ENCODE peak calls at places on chromosomes 16 and 17, in six cellular contexts. K is cardiac muscle cell, T is neural progenitor cell, V is IMR-90, W is vagina, R is brain microvascular endothelial cell. J is an unnamed sample.

GRCh38 chr16:787978-788398 is at the start of gene RPUSD1:
- DNase-seq in W (no peak), T (no peak), K (no peak), V (no peak), R (no peak), J (no peak)

GRCh38 chr17:76384222-76384986 is at the start of gene SPHK1:
- DNase-seq in V (peak), R (peak), T (peak), W (no peak), K (peak), J (no peak)

GRCh38 chr16:77223184-77223583 is 24.0 kb downstream of the SYCE1L start:
- DNase-seq in V (no peak), T (peak), W (no peak), R (no peak), K (no peak), J (no peak)

GRCh38 chr17:2704031-2704889 is 7.3 kb downstream of the CLUH start:
- DNase-seq in K (no peak), W (no peak), V (no peak), R (no peak), T (no peak), J (no peak)

GRCh38 chr17:36703860-36704266 is 102.5 kb downstream of the MRM1 start:
- DNase-seq in T (peak), W (no peak), R (peak), K (peak), V (peak), J (no peak)

GRCh38 chr17:27078296-27078695 is 215.6 kb upstream of the WSB1 start:
- DNase-seq in T (no peak), W (no peak), R (no peak), V (no peak), K (no peak), J (no peak)

GRCh38 chr16:79707867-79708266 is 107.3 kb upstream of the MAF start:
- DNase-seq in R (peak), T (no peak), W (no peak), K (peak), V (no peak), J (no peak)

GRCh38 chr16:407253-407652 is 5.6 kb downstream of the DECR2 start:
- DNase-seq in K (no peak), T (no peak), W (no peak), V (no peak), R (no peak), J (no peak)

GRCh38 chr17:35132099-35132498 is 10.0 kb downstream of the NLE1 start:
- DNase-seq in V (no peak), T (no peak), W (no peak), R (no peak), K (no peak), J (no peak)

GRCh38 chr16:30075503-30076275 is at the start of gene PPP4C:
- DNase-seq in V (peak), T (peak), R (peak), K (peak), W (no peak), J (peak)

GRCh38 chr17:55446581-55447205 is 25.1 kb upstream of the MMD start:
- DNase-seq in K (no peak), R (no peak), V (no peak), T (no peak), W (no peak), J (no peak)

GRCh38 chr17:7560172-7561027 is 1.3 kb upstream of the SENP3 start:
- DNase-seq in V (peak), W (no peak), K (peak), T (peak), R (peak), J (no peak)

GRCh38 chr16:84699147-84699711 is 571 bp upstream of the USP10 start:
- DNase-seq in R (no peak), T (no peak), V (no peak), W (no peak), K (no peak), J (no peak)

GRCh38 chr17:45374501-45374900 is 57.7 kb upstream of the MAP3K14 start:
- DNase-seq in K (no peak), T (no peak), V (peak), R (no peak), W (no peak), J (no peak)

GRCh38 chr17:20774472-20775135 is 195.1 kb downstream of the CDRT15L2 start:
- DNase-seq in R (no peak), T (no peak), K (no peak), W (no peak), V (no peak), J (no peak)

GRCh38 chr16:86401119-86401518 is 109.2 kb upstream of the FOXF1 start:
- DNase-seq in V (no peak), K (no peak), R (no peak), T (no peak), W (no peak), J (no peak)

GRCh38 chr17:72525225-72525988 is 404.6 kb downstream of the SOX9 start:
- DNase-seq in W (no peak), V (no peak), K (no peak), R (no peak), T (no peak), J (no peak)

GRCh38 chr16:29899516-29900101 is at the start of gene SEZ6L2:
- DNase-seq in T (peak), R (peak), V (peak), K (peak), W (no peak), J (peak)

GRCh38 chr17:34367486-34368270 is 4.6 kb upstream of the CCL1 start:
- DNase-seq in T (no peak), K (no peak), R (no peak), W (no peak), V (no peak), J (no peak)

GRCh38 chr17:31392856-31393748 is 1.6 kb downstream of the RAB11FIP4 start:
- DNase-seq in T (no peak), V (no peak), R (no peak), W (no peak), K (no peak), J (no peak)

GRCh38 chr16:55491691-55492090 is 12.7 kb downstream of the MMP2 start:
- DNase-seq in V (no peak), T (no peak), R (no peak), K (no peak), W (no peak), J (no peak)

GRCh38 chr16:15689290-15689689 is 39.2 kb downstream of the NDE1 start:
- DNase-seq in W (no peak), K (no peak), V (peak), R (peak), T (no peak), J (no peak)

GRCh38 chr17:37729905-37730304 is 15.0 kb downstream of the HNF1B start:
- DNase-seq in R (no peak), T (peak), W (no peak), V (no peak), K (no peak), J (no peak)

GRCh38 chr17:81601525-81602120 is 35.3 kb downstream of the NPLOC4 start:
- DNase-seq in K (peak), V (peak), R (peak), W (no peak), T (peak), J (peak)

GRCh38 chr16:12449795-12450194 is 353.9 kb downstream of the CPPED1 start:
- DNase-seq in T (no peak), V (peak), K (no peak), W (no peak), R (peak), J (no peak)

GRCh38 chr17:44807093-44807816 is 22.8 kb downstream of the GJC1 start:
- DNase-seq in R (no peak), V (no peak), W (no peak), T (no peak), K (no peak), J (no peak)

GRCh38 chr17:57679356-57679755 is 65.7 kb downstream of the CCDC182 start:
- DNase-seq in T (no peak), R (no peak), V (no peak), W (peak), K (no peak), J (no peak)

GRCh38 chr16:67805718-67806427 is 487 bp downstream of the RANBP10 start:
- DNase-seq in R (no peak), T (peak), W (no peak), V (no peak), K (no peak), J (no peak)

GRCh38 chr16:4109250-4109736 is 6.9 kb downstream of the ADCY9 start:
- DNase-seq in T (no peak), W (no peak), K (no peak), R (no peak), V (no peak), J (no peak)

GRCh38 chr17:31722251-31723056 is 136.6 kb downstream of the COPRS start:
- DNase-seq in R (peak), V (peak), T (no peak), K (peak), W (no peak), J (no peak)

GRCh38 chr16:81729451-81729850 is 49.6 kb upstream of the PLCG2 start:
- DNase-seq in K (no peak), V (no peak), T (peak), R (no peak), W (no peak), J (no peak)

GRCh38 chr17:82863941-82864720 is 24.3 kb upstream of the ZNF750 start:
- DNase-seq in V (peak), T (no peak), K (peak), R (peak), W (no peak), J (peak)

GRCh38 chr17:50564916-50565315 is 4.4 kb downstream of the CACNA1G start:
- DNase-seq in V (peak), W (no peak), K (peak), R (peak), T (no peak), J (no peak)

GRCh38 chr16:83878838-83879237 is 20.1 kb upstream of the MLYCD start:
- DNase-seq in T (peak), V (peak), K (peak), R (peak), W (no peak), J (peak)

GRCh38 chr17:16288860-16289571 is 64.3 kb downstream of the CENPV start:
- DNase-seq in K (peak), T (no peak), R (peak), V (peak), W (no peak), J (no peak)
- H3K27ac ChIP-seq in K (no peak), T (no peak), R (no peak), V (no peak), W (no peak), J (no peak)

GRCh38 chr17:1003633-1003971 is 6.7 kb downstream of the TIMM22 start:
- DNase-seq in T (no peak), V (no peak), K (no peak), R (no peak), W (no peak), J (no peak)

GRCh38 chr17:1000597-1001490 is 3.9 kb downstream of the TIMM22 start:
- DNase-seq in T (no peak), R (peak), V (peak), K (peak), W (no peak), J (no peak)

GRCh38 chr17:1002771-1003555 is 6.0 kb downstream of the TIMM22 start:
- DNase-seq in T (no peak), R (peak), V (peak), K (peak), W (no peak), J (peak)

GRCh38 chr17:1001640-1002411 is 4.9 kb downstream of the TIMM22 start:
- DNase-seq in W (no peak), V (peak), T (no peak), K (peak), R (peak), J (no peak)

DNA sequence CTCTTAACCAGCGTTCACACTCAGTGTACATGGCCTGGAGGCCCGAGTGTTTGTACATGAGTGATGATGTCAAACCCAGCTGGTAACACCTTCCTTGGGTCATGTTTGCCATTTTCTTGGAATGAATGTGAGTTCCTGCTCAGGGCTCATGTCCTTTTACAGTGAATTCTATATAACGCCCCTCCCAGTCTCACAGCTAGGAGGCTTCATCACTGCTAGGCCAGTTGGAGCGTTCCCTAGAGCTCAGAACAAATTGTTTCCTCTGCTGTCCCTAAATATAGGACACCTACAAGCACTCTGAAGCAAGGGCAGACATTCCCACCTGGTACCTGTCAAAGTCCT is 5.5 kb downstream of the TIMM22 start:
- DNase-seq in K (no peak), W (no peak), V (peak), T (no peak), R (peak), J (no peak)
- TF ChIP-seq CTCF in K (no peak), W (no peak), V (no peak), T (no peak), R (peak), J (peak)

GRCh38 chr17:15662726-15663125 is 21.4 kb downstream of the TRIM16 start:
- DNase-seq in W (peak), R (no peak), K (peak), T (no peak), V (no peak), J (no peak)

GRCh38 chr17:15659236-15659635 is 24.9 kb downstream of the TRIM16 start:
- DNase-seq in K (no peak), V (no peak), W (no peak), R (no peak), T (no peak), J (no peak)

GRCh38 chr17:15657868-15658775 is 26.0 kb downstream of the TRIM16 start:
- DNase-seq in K (no peak), T (no peak), W (no peak), R (no peak), V (no peak), J (no peak)

GRCh38 chr17:15659663-15660062 is 24.4 kb downstream of the TRIM16 start:
- DNase-seq in R (no peak), W (no peak), T (no peak), K (peak), V (no peak), J (no peak)

GRCh38 chr17:15660077-15660476 is 24.0 kb downstream of the TRIM16 start:
- DNase-seq in T (no peak), R (no peak), W (no peak), K (no peak), V (no peak), J (no peak)
- H3K27ac ChIP-seq in T (no peak), R (no peak), W (no peak), K (peak), V (no peak), J (no peak)

DNA sequence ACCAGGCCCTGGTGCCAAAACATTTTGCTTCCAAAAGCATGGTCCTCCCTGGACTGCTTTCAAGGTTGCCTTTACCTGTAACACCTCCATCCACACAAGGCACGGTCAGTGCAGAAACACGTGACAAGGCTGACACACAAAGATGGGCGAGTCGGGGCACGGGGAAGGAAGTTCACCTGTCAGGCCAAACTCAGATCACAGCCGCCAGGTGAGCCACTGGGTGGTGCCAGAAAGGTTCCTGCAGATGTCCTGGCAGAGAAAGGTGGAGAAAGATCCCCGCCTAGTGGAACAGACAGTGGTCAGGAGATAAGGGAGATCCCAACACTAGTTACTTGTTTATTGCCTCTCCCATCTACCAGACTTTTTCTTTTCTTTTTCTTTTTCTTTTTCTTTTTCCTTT is 155.3 kb downstream of the AIPL1 start:
- DNase-seq in W (no peak), V (no peak), R (no peak), T (peak), K (no peak), J (no peak)
- TF ChIP-seq CTCF in W (no peak), V (no peak), R (no peak), T (peak), K (no peak), J (no peak)

GRCh38 chr17:28749516-28750177 is 5.8 kb downstream of the TRAF4 start:
- DNase-seq in T (no peak), R (no peak), V (no peak), W (no peak), K (no peak), J (no peak)
- H3K27ac ChIP-seq in T (no peak), R (no peak), V (no peak), W (peak), K (peak), J (no peak)

GRCh38 chr16:87919681-87919994 is 16.7 kb downstream of the CA5A start:
- DNase-seq in T (peak), R (no peak), V (no peak), W (no peak), K (no peak), J (no peak)
- TF ChIP-seq CTCF in T (peak), R (no peak), V (no peak), W (no peak), K (no peak), J (no peak)

DNA sequence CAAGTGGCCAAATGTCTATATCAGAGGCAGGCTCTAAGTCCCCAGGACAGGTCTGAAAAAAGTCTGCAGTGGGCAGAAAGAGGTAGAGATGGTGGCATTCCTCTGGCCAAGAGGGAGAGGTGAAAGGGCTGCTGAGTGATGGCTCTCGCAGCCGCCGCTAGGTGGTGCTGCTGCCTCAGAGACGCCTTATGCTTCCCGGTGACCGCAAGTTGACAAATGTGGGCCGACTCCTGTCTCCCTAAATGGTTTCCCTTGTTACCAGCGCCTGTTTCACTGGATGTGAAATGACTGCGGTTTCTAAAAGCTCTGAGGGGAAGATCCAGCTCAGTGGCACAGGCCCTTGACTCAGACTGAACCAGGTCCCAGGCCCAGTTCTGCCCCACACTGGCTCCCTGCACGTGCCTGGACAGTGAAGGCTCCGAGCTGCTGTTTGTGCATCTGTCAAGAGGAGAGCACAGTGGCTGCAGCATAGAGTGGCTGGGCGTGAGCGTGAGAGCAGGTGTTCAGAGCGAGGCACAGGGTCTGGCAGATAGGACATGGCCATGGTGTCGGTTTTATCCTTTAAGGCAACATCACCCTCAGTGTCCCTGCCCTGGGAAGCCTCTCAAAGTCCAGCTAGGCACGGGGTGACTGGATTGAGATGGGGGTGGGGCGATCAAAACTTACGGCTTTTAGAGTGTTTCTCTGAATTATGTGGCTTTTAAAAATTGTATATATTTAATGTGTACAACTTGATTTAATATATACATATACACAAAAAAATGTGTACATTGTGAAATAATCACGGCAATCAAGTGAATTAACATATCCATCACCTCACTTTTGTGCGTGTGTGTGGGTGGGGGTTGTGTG is 19.9 kb downstream of the CLEC16A start:
- DNase-seq in V (peak), T (peak), R (peak), W (no peak), K (peak), J (peak)
- H3K27ac ChIP-seq in V (peak), T (no peak), R (no peak), W (peak), K (no peak), J (peak)

J was measured in AG04450.